ENCODE peak calls at places on chromosome 16, in four cellular contexts. One of them, this sample, is unnamed.

GRCh38 chr16:85227262-85227923 is 115.1 kb upstream of the CIBAR2 start:
- DNase-seq in GM12878: peak
- DNase-seq in HepG2: no peak
- DNase-seq in K562: no peak
- DNase-seq in this sample: no peak

GRCh38 chr16:54106078-54106477 is 180.5 kb downstream of the IRX3 start:
- DNase-seq in HepG2: peak
- DNase-seq in K562: peak
- DNase-seq in GM12878: no peak
- DNase-seq in this sample: no peak

GRCh38 chr16:67801889-67802288 is 4.5 kb downstream of the RANBP10 start:
- DNase-seq in GM12878: peak
- DNase-seq in HepG2: no peak
- DNase-seq in K562: no peak
- DNase-seq in this sample: no peak

GRCh38 chr16:12092347-12092882 is 115.9 kb downstream of the SNX29 start:
- DNase-seq in HepG2: peak
- DNase-seq in K562: no peak
- DNase-seq in GM12878: no peak
- DNase-seq in this sample: no peak

GRCh38 chr16:62068747-62069146 is 32.5 kb upstream of the CDH8 start:
- DNase-seq in HepG2: peak
- DNase-seq in K562: peak
- DNase-seq in GM12878: no peak
- DNase-seq in this sample: peak

GRCh38 chr16:49560018-49560830 is 186.6 kb downstream of the C16orf78 start:
- DNase-seq in HepG2: no peak
- DNase-seq in GM12878: no peak
- DNase-seq in K562: no peak
- DNase-seq in this sample: no peak

GRCh38 chr16:69837380-69837779 is 75.2 kb downstream of the WWP2 start:
- DNase-seq in K562: no peak
- DNase-seq in GM12878: no peak
- DNase-seq in HepG2: no peak
- DNase-seq in this sample: no peak

GRCh38 chr16:23434380-23434779 is 18.6 kb downstream of the COG7 start:
- DNase-seq in HepG2: peak
- DNase-seq in K562: peak
- DNase-seq in GM12878: peak
- DNase-seq in this sample: peak

GRCh38 chr16:14454391-14454790 is 175.7 kb downstream of the PARN start:
- DNase-seq in K562: no peak
- DNase-seq in GM12878: no peak
- DNase-seq in HepG2: no peak
- DNase-seq in this sample: no peak

GRCh38 chr16:63742150-63742549 is 1379.7 kb downstream of the CDH11 start:
- DNase-seq in HepG2: no peak
- DNase-seq in K562: no peak
- DNase-seq in GM12878: no peak
- DNase-seq in this sample: no peak

GRCh38 chr16:58842156-58842555 is 108.0 kb upstream of the GOT2 start:
- DNase-seq in HepG2: no peak
- DNase-seq in GM12878: no peak
- DNase-seq in K562: no peak
- DNase-seq in this sample: no peak

GRCh38 chr16:12157510-12158093 is 181.1 kb downstream of the SNX29 start:
- DNase-seq in K562: no peak
- DNase-seq in GM12878: no peak
- DNase-seq in HepG2: peak
- DNase-seq in this sample: no peak

GRCh38 chr16:27222499-27223225 is 19.3 kb downstream of the KDM8 start:
- DNase-seq in K562: no peak
- DNase-seq in HepG2: no peak
- DNase-seq in GM12878: no peak
- DNase-seq in this sample: peak

GRCh38 chr16:2708955-2709587 is 11.0 kb downstream of the PRSS27 start:
- DNase-seq in GM12878: no peak
- DNase-seq in K562: no peak
- DNase-seq in HepG2: no peak
- DNase-seq in this sample: no peak

GRCh38 chr16:8736123-8736680 is 61.2 kb downstream of the TMEM186 start:
- DNase-seq in K562: no peak
- DNase-seq in HepG2: no peak
- DNase-seq in GM12878: no peak
- DNase-seq in this sample: no peak

DNA sequence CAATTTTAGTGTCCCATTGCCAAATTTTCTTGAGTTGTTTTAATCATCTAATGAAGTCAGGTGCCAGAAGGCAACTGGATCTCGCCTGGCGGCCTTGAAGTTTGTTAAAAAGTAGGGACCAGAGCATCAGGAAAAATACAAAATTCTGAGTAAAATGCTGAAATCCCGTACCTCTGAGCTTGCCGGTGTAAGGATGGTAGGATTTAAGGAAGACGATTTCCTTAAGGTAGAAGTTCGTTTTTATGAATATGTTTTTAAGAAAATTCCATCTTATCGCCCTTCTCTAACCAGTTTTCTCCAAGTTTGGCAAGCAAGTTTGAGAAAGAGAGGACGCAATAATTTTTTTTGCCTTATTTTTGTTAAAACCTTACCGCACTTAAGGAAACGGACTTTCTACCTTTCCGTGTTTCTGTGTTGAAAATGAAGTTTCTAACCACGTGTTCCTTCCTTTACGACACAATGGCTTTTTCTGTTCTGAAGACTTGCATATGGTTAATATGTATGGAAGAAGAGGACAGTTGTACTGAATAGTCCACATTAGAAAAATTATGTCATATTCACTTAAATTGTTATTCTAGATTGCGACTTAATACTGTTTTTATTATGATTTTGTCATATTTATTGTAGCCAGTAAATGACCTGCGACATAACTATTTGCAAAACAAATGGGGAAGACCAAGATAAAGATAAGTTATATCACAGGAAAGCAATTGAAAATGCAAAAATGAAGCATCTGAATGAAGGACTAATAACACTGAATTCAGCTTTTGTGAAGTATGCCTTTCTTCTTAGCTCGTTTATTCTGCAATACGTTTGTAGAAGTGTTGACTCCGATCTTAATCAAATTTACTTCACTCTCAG is 886 bp downstream of the ATF7IP2 start:
- DNase-seq in K562: no peak
- DNase-seq in GM12878: peak
- DNase-seq in HepG2: peak
- DNase-seq in this sample: no peak
- TF ChIP-seq SMC3 in K562: no peak
- TF ChIP-seq SMC3 in GM12878: no peak
- TF ChIP-seq SMC3 in HepG2: no peak
- TF ChIP-seq SMC3 in this sample: no peak

GRCh38 chr16:66486773-66487579 is 59.9 kb downstream of the BEAN1 start:
- DNase-seq in HepG2: no peak
- DNase-seq in GM12878: no peak
- DNase-seq in K562: no peak
- DNase-seq in this sample: peak
- TF ChIP-seq TAF1 in HepG2: no peak
- TF ChIP-seq TAF1 in GM12878: no peak
- TF ChIP-seq TAF1 in K562: no peak
- TF ChIP-seq TAF1 in this sample: no peak

GRCh38 chr16:369275-369865 is 968 bp downstream of the MRPL28 start:
- DNase-seq in K562: no peak
- DNase-seq in GM12878: no peak
- DNase-seq in HepG2: no peak
- DNase-seq in this sample: no peak

GRCh38 chr16:370443-370842 is at the start of gene MRPL28:
- DNase-seq in GM12878: peak
- DNase-seq in K562: peak
- DNase-seq in HepG2: peak
- DNase-seq in this sample: peak

GRCh38 chr16:370980-371728 is 816 bp upstream of the MRPL28 start:
- DNase-seq in GM12878: no peak
- DNase-seq in HepG2: no peak
- DNase-seq in K562: no peak
- DNase-seq in this sample: no peak

GRCh38 chr16:368388-369158 is 1.8 kb downstream of the MRPL28 start:
- DNase-seq in GM12878: no peak
- DNase-seq in HepG2: no peak
- DNase-seq in K562: no peak
- DNase-seq in this sample: no peak

GRCh38 chr16:369866-370436 is 387 bp downstream of the MRPL28 start:
- DNase-seq in K562: no peak
- DNase-seq in GM12878: no peak
- DNase-seq in HepG2: no peak
- DNase-seq in this sample: peak
- H3K4me2 ChIP-seq in K562: peak
- H3K4me2 ChIP-seq in GM12878: peak
- H3K4me2 ChIP-seq in HepG2: peak
- H3K4me2 ChIP-seq in this sample: peak

GRCh38 chr16:89168381-89169189 is 3.0 kb upstream of the CDH15 start:
- DNase-seq in GM12878: no peak
- DNase-seq in K562: no peak
- DNase-seq in HepG2: no peak
- DNase-seq in this sample: no peak
- TF ChIP-seq SMC3 in GM12878: no peak
- TF ChIP-seq SMC3 in K562: no peak
- TF ChIP-seq SMC3 in HepG2: no peak
- TF ChIP-seq SMC3 in this sample: no peak

GRCh38 chr16:24966031-24966430 is 49.1 kb downstream of the ARHGAP17 start:
- DNase-seq in HepG2: no peak
- DNase-seq in GM12878: no peak
- DNase-seq in K562: no peak
- DNase-seq in this sample: no peak

GRCh38 chr16:24967074-24967473 is 48.1 kb downstream of the ARHGAP17 start:
- DNase-seq in GM12878: no peak
- DNase-seq in HepG2: no peak
- DNase-seq in K562: no peak
- DNase-seq in this sample: no peak

GRCh38 chr16:24962747-24963146 is 52.4 kb downstream of the ARHGAP17 start:
- DNase-seq in K562: no peak
- DNase-seq in GM12878: no peak
- DNase-seq in HepG2: no peak
- DNase-seq in this sample: no peak

GRCh38 chr16:24969071-24969470 is 46.1 kb downstream of the ARHGAP17 start:
- DNase-seq in K562: no peak
- DNase-seq in GM12878: no peak
- DNase-seq in HepG2: no peak
- DNase-seq in this sample: no peak

GRCh38 chr16:24966599-24966998 is 48.6 kb downstream of the ARHGAP17 start:
- DNase-seq in HepG2: no peak
- DNase-seq in GM12878: no peak
- DNase-seq in K562: no peak
- DNase-seq in this sample: no peak
- TF ChIP-seq TAF1 in HepG2: no peak
- TF ChIP-seq TAF1 in GM12878: no peak
- TF ChIP-seq TAF1 in K562: no peak
- TF ChIP-seq TAF1 in this sample: no peak